ENCODE peak calls at places on chromosome 12, in six cellular contexts. D, P, F, J, I and O are unnamed samples. For H3K4me1, the result is how much of the 10 kb centered on the place peaks cover.

GRCh38 chr12:130764475-130765185 is 48.5 kb upstream of the RIMBP2 start:
- DNase-seq in P (peak), I (no peak), J (peak), D (no peak), F (no peak), O (no peak)

GRCh38 chr12:5138845-5139244 is 95.2 kb downstream of the KCNA5 start:
- DNase-seq in I (no peak), P (no peak), F (no peak), D (no peak), J (no peak), O (no peak)

GRCh38 chr12:92938623-92939022 is 9.5 kb upstream of the EEA1 start:
- DNase-seq in D (no peak), P (no peak), I (no peak), J (peak), F (no peak), O (no peak)

GRCh38 chr12:107326237-107326636 is 232.9 kb upstream of the CRY1 start:
- DNase-seq in P (peak), I (no peak), D (no peak), F (no peak), J (no peak), O (no peak)

GRCh38 chr12:1350055-1350933 is 244.1 kb downstream of the FBXL14 start:
- DNase-seq in J (peak), P (peak), F (no peak), I (peak), D (no peak), O (no peak)

GRCh38 chr12:30902606-30903005 is 23.9 kb upstream of the TSPAN11 start:
- DNase-seq in P (no peak), J (no peak), F (no peak), I (no peak), D (no peak), O (no peak)

GRCh38 chr12:64273527-64274403 is 51.7 kb upstream of the KICS2 start:
- DNase-seq in P (peak), F (peak), D (peak), I (no peak), J (peak), O (peak)

GRCh38 chr12:132218915-132219314 is 74.7 kb downstream of the NOC4L start:
- DNase-seq in P (peak), J (no peak), F (peak), D (peak), I (no peak), O (peak)

GRCh38 chr12:45343269-45344051 is 127.6 kb downstream of the ANO6 start:
- DNase-seq in J (peak), P (no peak), F (no peak), D (no peak), I (peak), O (no peak)

GRCh38 chr12:32482226-32482625 is 82.9 kb downstream of the FGD4 start:
- DNase-seq in J (no peak), P (no peak), I (no peak), D (no peak), F (no peak), O (no peak)

GRCh38 chr12:97300921-97301320 is 161.7 kb upstream of the RMST start:
- DNase-seq in I (no peak), J (no peak), F (no peak), D (no peak), P (no peak), O (no peak)

GRCh38 chr12:109710747-109711595 is 2.7 kb upstream of the FAM222A start:
- DNase-seq in D (no peak), I (peak), P (peak), J (peak), F (no peak), O (no peak)

GRCh38 chr12:130068741-130069140 is 93.5 kb upstream of the FZD10 start:
- DNase-seq in J (no peak), F (no peak), I (no peak), P (no peak), D (no peak), O (no peak)

GRCh38 chr12:95918194-95918993 is 24.0 kb downstream of the CCDC38 start:
- DNase-seq in F (peak), I (peak), P (peak), J (peak), D (peak), O (peak)

GRCh38 chr12:127238061-127238460 is 1028.9 kb upstream of the TMEM132C start:
- DNase-seq in I (no peak), F (no peak), P (no peak), J (peak), D (no peak), O (no peak)

GRCh38 chr12:131276501-131277185 is 322.9 kb downstream of the ADGRD1 start:
- DNase-seq in D (no peak), P (no peak), I (no peak), F (no peak), J (no peak), O (no peak)

GRCh38 chr12:69935651-69936100 is 110.6 kb downstream of the MYRFL start:
- DNase-seq in P (no peak), F (no peak), D (peak), J (no peak), I (peak), O (no peak)

GRCh38 chr12:101186291-101186690 is 23.7 kb downstream of the SLC5A8 start:
- DNase-seq in I (no peak), P (no peak), J (no peak), F (no peak), D (no peak), O (no peak)

GRCh38 chr12:6052206-6052939 is 72.1 kb downstream of the VWF start:
- DNase-seq in J (no peak), D (no peak), I (no peak), P (no peak), F (no peak), O (no peak)

GRCh38 chr12:49917126-49917787 is 13.6 kb upstream of the FAIM2 start:
- DNase-seq in P (no peak), D (no peak), F (no peak), I (no peak), J (no peak), O (no peak)

GRCh38 chr12:30631710-30632109 is 64.0 kb downstream of the IPO8 start:
- DNase-seq in F (no peak), P (no peak), D (no peak), J (no peak), I (no peak), O (no peak)

GRCh38 chr12:50842637-50843493 is at the start of gene TMPRSS12:
- DNase-seq in J (no peak), F (peak), I (peak), P (no peak), D (no peak), O (peak)

GRCh38 chr12:87995581-87996178 is 33.5 kb downstream of the C12orf50 start:
- DNase-seq in D (peak), P (peak), J (peak), F (peak), I (peak), O (peak)

GRCh38 chr12:45540661-45541341 is 188.7 kb upstream of the ARID2 start:
- DNase-seq in F (no peak), J (no peak), I (no peak), P (no peak), D (peak), O (no peak)

GRCh38 chr12:46533723-46534122 is 161.2 kb upstream of the SLC38A2 start:
- DNase-seq in D (no peak), J (no peak), I (no peak), P (no peak), F (no peak), O (no peak)

GRCh38 chr12:82966160-82966559 is 279.5 kb downstream of the TMTC2 start:
- DNase-seq in J (no peak), P (no peak), F (no peak), I (no peak), D (no peak), O (no peak)

GRCh38 chr12:81888341-81888740 is 129.2 kb upstream of the PPFIA2 start:
- DNase-seq in F (no peak), P (no peak), J (no peak), D (no peak), I (no peak), O (peak)

GRCh38 chr12:16359512-16360491 is 12.4 kb downstream of the MGST1 start:
- DNase-seq in F (peak), D (peak), I (peak), P (peak), J (peak), O (peak)

GRCh38 chr12:119691202-119691846 is 23.4 kb downstream of the PRKAB1 start:
- DNase-seq in D (no peak), F (no peak), I (no peak), J (no peak), P (no peak), O (no peak)

GRCh38 chr12:104567832-104568490 is 111.2 kb downstream of the CHST11 start:
- DNase-seq in I (no peak), F (no peak), D (no peak), P (no peak), J (no peak), O (no peak)

DNA sequence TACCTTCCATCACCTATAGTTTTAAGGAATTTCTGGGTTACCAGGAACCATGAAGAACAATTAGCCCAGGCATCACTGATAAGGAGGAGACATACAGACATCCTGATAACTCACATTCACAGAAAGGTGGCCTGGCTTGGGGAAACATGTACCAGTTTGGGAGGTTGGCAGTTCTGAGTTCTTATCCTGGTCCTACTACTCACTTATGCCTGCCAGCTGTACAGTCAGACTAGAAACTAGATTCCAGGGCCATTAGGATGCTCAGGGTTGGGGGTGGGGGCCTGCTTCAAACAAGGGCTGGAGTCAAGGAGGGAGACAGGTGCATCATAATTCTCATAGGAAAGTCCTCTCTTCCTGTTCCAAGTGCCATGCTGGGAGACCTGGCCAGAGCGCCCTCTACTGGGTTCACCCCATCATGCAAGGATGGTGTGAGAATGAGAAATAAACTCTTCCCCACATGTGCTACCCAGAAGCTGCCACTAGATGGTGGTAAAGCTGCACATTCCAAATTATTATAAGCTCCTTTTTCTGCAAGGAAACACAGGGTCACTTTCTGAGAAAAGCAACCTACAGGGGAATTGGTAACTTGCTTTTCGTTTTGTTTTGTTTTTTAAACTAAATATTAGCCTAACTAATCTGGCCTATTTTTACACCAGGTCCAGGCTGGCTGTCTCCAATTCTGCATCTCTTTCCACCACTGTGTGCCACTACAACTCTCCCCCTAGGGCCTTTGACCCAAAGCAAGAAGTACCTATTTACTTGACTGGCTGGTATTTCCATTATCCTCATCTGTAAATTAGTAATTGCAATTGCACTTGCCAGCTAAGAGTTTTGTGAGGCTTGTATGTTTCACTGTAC is 14.5 kb downstream of the OAS2 start:
- DNase-seq in F (peak), I (peak), P (peak), J (peak), D (peak), O (peak)
- TF ChIP-seq CTCF in F (peak), I (peak), P (peak), J (peak), D (peak), O (peak)

GRCh38 chr12:40172879-40173278 is 51.9 kb upstream of the LRRK2 start:
- DNase-seq in P (no peak), F (no peak), J (no peak), D (no peak), I (no peak), O (no peak)

GRCh38 chr12:40168001-40168400 is 56.8 kb upstream of the LRRK2 start:
- DNase-seq in J (no peak), P (no peak), F (no peak), D (no peak), I (no peak), O (no peak)

GRCh38 chr12:40171501-40171900 is 53.3 kb upstream of the LRRK2 start:
- DNase-seq in F (no peak), I (no peak), D (no peak), J (peak), P (no peak), O (no peak)

GRCh38 chr12:40170593-40170992 is 54.2 kb upstream of the LRRK2 start:
- DNase-seq in D (no peak), F (no peak), I (no peak), P (no peak), J (no peak), O (no peak)

DNA sequence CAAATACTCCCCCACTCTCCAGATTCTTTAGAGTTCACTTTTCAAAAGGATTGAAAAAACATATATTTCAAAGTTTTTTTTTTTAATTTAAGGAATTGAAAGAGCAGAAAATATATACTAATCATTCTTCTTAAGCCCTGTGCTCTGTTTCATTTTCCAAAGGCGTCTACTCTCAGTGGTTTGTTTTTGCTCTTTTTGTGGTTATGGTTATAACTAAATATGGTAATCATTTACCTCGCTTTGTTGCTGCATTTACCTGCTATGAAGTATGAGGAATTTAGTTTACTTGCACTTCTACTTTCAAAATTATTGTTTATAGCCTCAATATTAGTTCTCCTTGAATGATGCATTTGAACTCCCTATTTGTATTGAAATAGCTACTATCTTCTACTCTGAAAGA is 55.9 kb upstream of the LRRK2 start:
- DNase-seq in P (no peak), I (no peak), F (no peak), J (no peak), D (no peak), O (no peak)
- H3K4me2 ChIP-seq in P (no peak), I (no peak), F (no peak), J (no peak), D (no peak), O (no peak)

DNA sequence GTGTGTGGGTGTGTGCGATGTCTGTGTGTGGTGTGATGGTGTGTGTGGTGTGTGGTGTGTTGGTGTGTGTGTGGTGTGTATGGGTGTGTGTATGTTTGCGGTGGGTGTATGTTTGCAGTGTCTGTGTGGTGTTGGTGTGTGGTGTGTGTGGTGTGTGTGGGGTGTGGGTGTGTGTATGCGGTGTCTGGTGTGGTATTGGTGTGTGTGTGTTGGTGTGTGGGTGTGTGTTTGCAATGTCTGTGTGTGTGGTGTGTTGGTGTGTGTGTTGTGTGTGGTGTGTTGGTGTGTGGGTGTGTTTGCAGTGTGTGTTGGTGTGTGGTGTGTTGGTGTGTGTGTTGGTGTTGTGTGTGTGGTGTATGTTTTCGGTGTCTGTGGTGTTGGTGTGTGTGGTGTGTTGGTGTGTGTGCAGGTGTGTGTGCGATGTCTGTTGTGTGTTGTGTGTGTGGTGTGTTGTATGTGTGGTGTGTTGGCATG is 15.7 kb downstream of the MLXIP start:
- DNase-seq in P (no peak), J (no peak), F (no peak), I (no peak), D (no peak), O (no peak)
- H3K4me1 ChIP-seq in P (half or more), J (under half), F (under half), I (under half), D (under half), O (under half)

DNA sequence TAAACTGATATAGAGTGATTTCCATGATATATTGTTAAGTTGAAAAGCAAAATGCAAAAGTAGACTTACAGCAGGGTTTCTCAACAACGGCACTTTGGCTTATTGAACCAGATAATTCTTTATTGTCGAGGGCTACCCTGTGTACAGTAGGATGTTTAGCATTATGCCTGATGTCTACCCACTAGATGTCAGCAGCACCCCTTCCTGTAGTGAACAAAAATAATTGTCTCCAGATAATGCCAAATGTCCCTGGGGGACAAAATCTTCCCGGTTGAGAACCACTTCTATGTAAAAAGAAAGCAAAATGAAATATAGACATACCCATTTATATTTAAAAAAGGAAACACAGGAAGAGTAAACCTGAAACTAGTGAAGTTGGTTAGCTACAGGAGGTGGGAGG is 32.4 kb downstream of the ABCD2 start:
- DNase-seq in D (peak), J (peak), I (no peak), P (peak), F (no peak), O (no peak)
- TF ChIP-seq CTCF in D (peak), J (peak), I (peak), P (peak), F (peak), O (peak)

GRCh38 chr12:21940972-21941521 is at the start of gene ABCC9:
- DNase-seq in F (peak), P (no peak), I (no peak), J (no peak), D (peak), O (peak)
- H3K4me2 ChIP-seq in F (peak), P (peak), I (no peak), J (peak), D (peak), O (peak)

GRCh38 chr12:124393831-124394230 is 98.9 kb downstream of the RFLNA start:
- DNase-seq in P (no peak), F (no peak), D (no peak), I (no peak), J (no peak), O (no peak)
- H3K4me1 ChIP-seq in P (half or more), F (under half), D (half or more), I (half or more), J (under half), O (under half)

GRCh38 chr12:53231859-53232640 is at the start of gene RARG:
- DNase-seq in I (peak), F (peak), P (peak), D (peak), J (peak), O (peak)

GRCh38 chr12:53234236-53234635 is 2.2 kb upstream of the RARG start:
- DNase-seq in J (no peak), D (peak), P (no peak), F (peak), I (no peak), O (peak)

GRCh38 chr12:53232641-53233538 is 881 bp upstream of the RARG start:
- DNase-seq in J (peak), D (peak), P (peak), F (peak), I (peak), O (peak)

GRCh38 chr12:53235164-53235563 is 3.2 kb upstream of the RARG start:
- DNase-seq in J (no peak), I (no peak), F (no peak), D (no peak), P (no peak), O (no peak)

DNA sequence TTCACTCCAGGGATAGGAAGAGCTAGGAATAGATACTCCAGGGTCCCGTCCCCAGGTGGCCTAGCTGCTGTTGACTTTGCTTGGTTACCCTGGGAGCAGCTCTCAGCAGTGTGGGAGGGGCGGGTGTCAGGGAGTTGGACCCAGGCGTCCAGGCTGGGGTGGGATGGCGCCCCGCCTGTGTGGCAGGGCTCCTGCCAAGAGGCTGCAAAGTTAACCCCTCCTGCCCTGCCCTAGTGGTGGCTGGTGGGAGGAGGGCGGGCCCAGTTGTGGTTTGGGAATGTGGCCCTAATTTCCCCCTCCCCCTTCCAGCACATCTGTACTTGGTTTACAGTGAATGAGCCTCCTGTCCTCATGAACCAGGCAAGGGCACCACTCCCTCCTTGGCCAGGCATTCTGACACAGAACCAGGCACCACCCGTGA is 1.7 kb upstream of the RARG start:
- DNase-seq in F (no peak), D (no peak), J (no peak), I (no peak), P (no peak), O (peak)
- TF ChIP-seq CTCF in F (peak), D (peak), J (no peak), I (no peak), P (no peak), O (peak)

DNA sequence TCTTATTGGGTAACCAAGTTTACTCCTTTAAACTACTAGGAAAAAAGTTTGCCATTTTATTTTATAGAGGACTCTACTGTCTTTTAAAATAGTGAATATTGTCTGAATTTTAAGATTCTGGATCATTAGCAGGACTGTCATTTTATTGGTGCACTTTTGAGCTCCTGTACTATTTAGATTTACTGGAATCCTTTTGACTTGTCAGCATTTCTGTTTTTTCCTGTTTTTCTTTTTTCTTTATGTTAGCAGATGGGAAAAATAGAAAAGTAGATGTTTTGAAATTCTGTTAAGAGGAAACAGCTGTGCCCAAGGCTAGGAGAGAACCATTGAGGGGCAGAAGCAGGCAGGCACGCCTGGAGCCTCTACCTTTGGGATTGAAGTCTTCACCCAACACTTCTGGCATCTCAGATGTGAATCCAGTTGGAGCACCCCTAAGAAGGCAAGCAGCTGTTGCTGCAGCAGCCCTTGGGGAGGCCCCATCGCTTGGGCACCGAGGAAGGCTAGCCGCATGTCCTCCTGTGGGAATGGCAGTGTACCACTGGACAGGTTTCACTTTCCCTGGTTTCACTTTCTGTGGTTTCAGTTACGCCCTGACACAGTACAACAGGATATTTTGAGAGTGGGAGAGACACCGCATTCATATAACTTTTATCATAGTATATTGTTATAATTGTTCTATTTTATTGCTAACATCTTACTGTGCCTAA is 11.5 kb downstream of the RIMKLB start:
- DNase-seq in F (no peak), J (no peak), P (no peak), D (no peak), I (no peak), O (no peak)
- H3K4me2 ChIP-seq in F (no peak), J (no peak), P (no peak), D (peak), I (no peak), O (no peak)